ENCODE peak calls at places on chromosomes 5 and 9, in four cellular contexts. S, R, X and P are unnamed samples.

GRCh38 chr9:120918931-120919638 is 7.5 kb downstream of the TRAF1 start:
- DNase-seq in S (no peak), R (no peak), X (no peak), P (no peak)

GRCh38 chr5:159850192-159850573 is 66.1 kb upstream of the ADRA1B start:
- DNase-seq in S (no peak), R (no peak), X (no peak), P (no peak)

GRCh38 chr5:74099538-74099937 is 473.5 kb downstream of the ARHGEF28 start:
- DNase-seq in S (no peak), R (no peak), X (no peak), P (no peak)

GRCh38 chr5:61600141-61600480 is 268.1 kb downstream of the ZSWIM6 start:
- DNase-seq in S (no peak), R (no peak), X (no peak), P (no peak)

GRCh38 chr5:76685598-76686169 is 30.2 kb upstream of the F2R start:
- DNase-seq in S (no peak), R (no peak), X (no peak), P (no peak)

GRCh38 chr9:114220129-114220541 is 64.8 kb downstream of the COL27A1 start:
- DNase-seq in S (no peak), R (no peak), X (no peak), P (no peak)

GRCh38 chr5:1182360-1182632 is 19.1 kb upstream of the SLC6A19 start:
- DNase-seq in S (no peak), R (no peak), X (peak), P (no peak)

GRCh38 chr5:135194573-135195266 is 160.7 kb upstream of the PITX1 start:
- DNase-seq in S (no peak), R (no peak), X (no peak), P (no peak)

GRCh38 chr9:114469091-114469853 is 36.0 kb downstream of the WHRN start:
- DNase-seq in S (no peak), R (no peak), X (no peak), P (no peak)

GRCh38 chr5:69454460-69455249 is 37.9 kb upstream of the OCLN start:
- DNase-seq in S (no peak), R (no peak), X (no peak), P (no peak)

GRCh38 chr5:147972441-147972840 is 66.1 kb upstream of the C5orf46 start:
- DNase-seq in S (no peak), R (no peak), X (no peak), P (no peak)

GRCh38 chr9:96447406-96447805 is 2.6 kb upstream of the HABP4 start:
- DNase-seq in S (no peak), R (no peak), X (no peak), P (no peak)

GRCh38 chr5:9265391-9266287 is 280.2 kb downstream of the SEMA5A start:
- DNase-seq in S (no peak), R (no peak), X (no peak), P (no peak)